ENCODE peak calls at places on chromosomes 2 and 18, in seven cellular contexts. B, X, U, E, K, I and G are unnamed samples.
A peak's percentile ranks its signal among the peaks of the same experiment; 100 is the strongest.

GRCh38 chr18:36078751-36079529 is 11.6 kb upstream of the RPRD1A start:
- DNase-seq in B (peak; percentile 5), X (no peak), U (no peak), E (no peak), K (no peak), I (no peak), G (peak; percentile 48)

GRCh38 chr2:127320067-127320466 is 26.1 kb upstream of the ERCC3 start:
- DNase-seq in B (no peak), X (no peak), U (no peak), E (no peak), K (no peak), I (peak; percentile 11), G (no peak)

GRCh38 chr2:156864230-156864629 is 393.3 kb upstream of the GALNT5 start:
- DNase-seq in B (no peak), X (no peak), U (no peak), E (no peak), K (no peak), I (no peak), G (peak; percentile 55)

GRCh38 chr2:126325202-126325601 is 330.8 kb upstream of the GYPC start:
- DNase-seq in B (no peak), X (no peak), U (no peak), E (no peak), K (no peak), I (no peak), G (no peak)

GRCh38 chr2:109439897-109440506 is 173.8 kb downstream of the SEPTIN10 start:
- DNase-seq in B (no peak), X (no peak), U (no peak), E (no peak), K (no peak), I (no peak), G (no peak)

GRCh38 chr2:128736046-128736688 is 417.5 kb upstream of the HS6ST1 start:
- DNase-seq in B (no peak), X (no peak), U (no peak), E (no peak), K (no peak), I (no peak), G (no peak)

GRCh38 chr2:232901711-232902578 is 31.9 kb downstream of the SNORC start:
- DNase-seq in B (peak; percentile 91), X (no peak), U (peak; percentile 88), E (no peak), K (no peak), I (peak; percentile 70), G (peak; percentile 88)

GRCh38 chr2:52178845-52179244 is 1146.9 kb upstream of the NRXN1 start:
- DNase-seq in B (no peak), X (no peak), U (no peak), E (no peak), K (no peak), I (no peak), G (peak; percentile 23)

GRCh38 chr18:32358075-32358474 is 112.6 kb downstream of the GAREM1 start:
- DNase-seq in B (peak; percentile 5), X (no peak), U (no peak), E (no peak), K (no peak), I (no peak), G (no peak)

GRCh38 chr18:8857806-8858205 is 152.4 kb downstream of the MTCL1 start:
- DNase-seq in B (no peak), X (no peak), U (no peak), E (no peak), K (no peak), I (peak; percentile 72), G (no peak)

GRCh38 chr2:82675186-82675585 is 1783.9 kb downstream of the SUCLG1 start:
- DNase-seq in B (peak; percentile 55), X (no peak), U (peak; percentile 15), E (no peak), K (no peak), I (peak; percentile 33), G (peak; percentile 43)

GRCh38 chr2:100726866-100727265 is 93.1 kb upstream of the NPAS2 start:
- DNase-seq in B (no peak), X (no peak), U (no peak), E (no peak), K (no peak), I (no peak), G (no peak)

GRCh38 chr2:15798716-15799431 is 141.5 kb upstream of the MYCN start:
- DNase-seq in B (no peak), X (no peak), U (no peak), E (no peak), K (no peak), I (no peak), G (no peak)

GRCh38 chr2:98730053-98730850 is 680 bp downstream of the MGAT4A start:
- DNase-seq in B (no peak), X (peak; percentile 27), U (no peak), E (peak; percentile 59), K (no peak), I (no peak), G (no peak)

GRCh38 chr2:236565225-236565624 is 4.4 kb upstream of the ACKR3 start:
- DNase-seq in B (no peak), X (no peak), U (no peak), E (peak; percentile 49), K (no peak), I (no peak), G (no peak)

GRCh38 chr2:164115806-164116205 is 380.0 kb upstream of the FIGN start:
- DNase-seq in B (no peak), X (no peak), U (no peak), E (no peak), K (no peak), I (no peak), G (no peak)

GRCh38 chr18:39550701-39551100 is 1985.1 kb upstream of the CELF4 start:
- DNase-seq in B (no peak), X (no peak), U (no peak), E (no peak), K (no peak), I (no peak), G (no peak)

GRCh38 chr18:79353238-79353637 is 42.5 kb upstream of the NFATC1 start:
- DNase-seq in B (peak; percentile 12), X (no peak), U (no peak), E (no peak), K (no peak), I (no peak), G (no peak)

GRCh38 chr18:69636529-69637301 is 236.0 kb downstream of the DOK6 start:
- DNase-seq in B (no peak), X (no peak), U (no peak), E (no peak), K (no peak), I (no peak), G (no peak)

GRCh38 chr2:70083344-70084156 is 3.7 kb upstream of the PCBP1 start:
- DNase-seq in B (peak; percentile 91), X (no peak), U (peak; percentile 98), E (no peak), K (no peak), I (peak; percentile 97), G (no peak)

GRCh38 chr2:143940720-143941119 is 579.2 kb downstream of the ZEB2 start:
- DNase-seq in B (no peak), X (no peak), U (no peak), E (no peak), K (no peak), I (no peak), G (no peak)

GRCh38 chr2:86622409-86622877 is 1.2 kb downstream of the RNF103 start:
- DNase-seq in B (peak; percentile 49), X (no peak), U (peak; percentile 32), E (peak; percentile 36), K (no peak), I (peak; percentile 44), G (peak; percentile 16)

GRCh38 chr2:68052717-68053422 is 9.9 kb downstream of the C1D start:
- DNase-seq in B (no peak), X (no peak), U (no peak), E (no peak), K (no peak), I (peak; percentile 52), G (no peak)

GRCh38 chr2:41872646-41873045 is 175.2 kb upstream of the PKDCC start:
- DNase-seq in B (no peak), X (no peak), U (no peak), E (no peak), K (no peak), I (no peak), G (no peak)

GRCh38 chr18:57859314-57859713 is 56.2 kb upstream of the ATP8B1 start:
- DNase-seq in B (peak; percentile 45), X (no peak), U (peak; percentile 59), E (no peak), K (no peak), I (peak; percentile 27), G (peak; percentile 33)

GRCh38 chr2:774436-774835 is 97.2 kb upstream of the TMEM18 start:
- DNase-seq in B (no peak), X (no peak), U (no peak), E (no peak), K (no peak), I (no peak), G (no peak)

GRCh38 chr2:168210216-168210897 is 37.0 kb downstream of the STK39 start:
- DNase-seq in B (peak; percentile 16), X (no peak), U (peak; percentile 38), E (no peak), K (no peak), I (peak; percentile 5), G (no peak)

GRCh38 chr2:85717308-85718005 is 23.3 kb downstream of the GNLY start:
- DNase-seq in B (no peak), X (no peak), U (no peak), E (no peak), K (no peak), I (no peak), G (peak; percentile 43)

GRCh38 chr2:42340045-42340937 is 20.7 kb downstream of the COX7A2L start:
- DNase-seq in B (no peak), X (no peak), U (no peak), E (no peak), K (no peak), I (no peak), G (no peak)

GRCh38 chr18:70620837-70621612 is 332.2 kb downstream of the SOCS6 start:
- DNase-seq in B (no peak), X (no peak), U (no peak), E (no peak), K (no peak), I (no peak), G (no peak)

GRCh38 chr18:4119127-4119648 is 335.9 kb downstream of the DLGAP1 start:
- DNase-seq in B (no peak), X (no peak), U (no peak), E (no peak), K (no peak), I (no peak), G (no peak)

GRCh38 chr18:5622905-5623304 is 79.1 kb upstream of the EPB41L3 start:
- DNase-seq in B (no peak), X (no peak), U (no peak), E (no peak), K (no peak), I (no peak), G (peak; percentile 44)

GRCh38 chr2:218859556-218859993 is at the start of gene WNT6:
- DNase-seq in B (no peak), X (no peak), U (no peak), E (no peak), K (no peak), I (no peak), G (no peak)

GRCh38 chr18:70354080-70354479 is 65.2 kb downstream of the SOCS6 start:
- DNase-seq in B (no peak), X (no peak), U (no peak), E (no peak), K (no peak), I (no peak), G (no peak)

GRCh38 chr18:52339891-52340371 is at the start of gene DCC:
- DNase-seq in B (peak; percentile 18), X (no peak), U (peak; percentile 26), E (peak; percentile 37), K (no peak), I (peak; percentile 45), G (peak; percentile 71)

GRCh38 chr2:79084495-79085135 is 3.2 kb downstream of the REG1B start:
- DNase-seq in B (no peak), X (no peak), U (no peak), E (no peak), K (no peak), I (no peak), G (no peak)